ENCODE peak calls at places on chromosomes 5 and 9, in seven cellular contexts. H, N, E, P, T, C and I are unnamed samples.

GRCh38 chr5:16934669-16935068 is 1.4 kb downstream of the MYO10 start:
- DNase-seq in T (no peak), H (peak), N (peak), P (peak), C (peak), E (no peak), I (no peak)

GRCh38 chr9:18294229-18294628 is 179.7 kb upstream of the ADAMTSL1 start:
- DNase-seq in T (no peak), N (no peak), E (no peak), C (no peak), P (no peak), H (no peak), I (no peak)

GRCh38 chr9:91995000-91995399 is 45.0 kb upstream of the ROR2 start:
- DNase-seq in N (no peak), H (no peak), T (no peak), C (no peak), P (no peak), E (no peak), I (no peak)

GRCh38 chr9:92455217-92455616 is 27.1 kb downstream of the ASPN start:
- DNase-seq in H (no peak), C (no peak), T (peak), E (no peak), N (no peak), P (peak), I (no peak)

GRCh38 chr9:132946624-132947295 is 2.3 kb upstream of the TSC1 start:
- DNase-seq in H (peak), P (peak), C (peak), E (no peak), N (peak), T (no peak), I (peak)

GRCh38 chr5:129951039-129951438 is 46.8 kb downstream of the CHSY3 start:
- DNase-seq in N (no peak), E (no peak), H (no peak), T (no peak), P (no peak), C (no peak), I (no peak)

GRCh38 chr5:76813982-76814562 is 4.8 kb upstream of the F2RL1 start:
- DNase-seq in P (no peak), N (peak), H (peak), E (no peak), T (peak), C (peak), I (no peak)

GRCh38 chr9:35599763-35600604 is 5.1 kb upstream of the TESK1 start:
- DNase-seq in C (no peak), E (no peak), T (no peak), N (no peak), H (no peak), P (peak), I (no peak)

GRCh38 chr5:14415516-14416074 is 166.0 kb upstream of the OTULINL start:
- DNase-seq in E (no peak), N (no peak), H (no peak), T (no peak), P (no peak), C (peak), I (no peak)

GRCh38 chr5:123099514-123100151 is 10.6 kb downstream of the PRDM6 start:
- DNase-seq in T (peak), C (peak), N (no peak), E (no peak), P (peak), H (no peak), I (no peak)

DNA sequence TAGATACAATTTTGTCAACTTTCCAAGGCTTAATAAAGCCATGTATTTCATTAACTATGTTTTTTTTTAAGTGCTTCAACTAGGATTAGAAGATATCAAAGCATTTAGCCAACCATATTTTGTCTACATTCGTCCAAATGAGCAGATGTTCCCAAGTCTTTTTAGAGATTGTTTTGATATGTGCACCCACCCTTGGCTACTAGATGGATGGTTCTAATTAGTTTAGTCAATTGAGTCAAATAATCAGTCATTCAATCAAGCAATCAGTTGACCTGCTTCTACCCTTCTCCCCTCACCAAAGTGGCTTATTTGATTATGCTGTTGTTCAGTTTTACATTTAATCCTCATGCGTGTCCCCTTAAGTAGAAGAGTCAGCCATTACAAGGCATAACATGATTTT is 319.5 kb upstream of the TNC start:
- DNase-seq in N (no peak), T (no peak), P (no peak), E (no peak), C (no peak), H (no peak), I (no peak)
- H3K4me3 ChIP-seq in N (no peak), T (no peak), P (no peak), E (no peak), C (no peak), H (no peak), I (no peak)

GRCh38 chr9:38009990-38010389 is 59.0 kb downstream of the SHB start:
- DNase-seq in E (no peak), T (no peak), H (no peak), N (no peak), P (no peak), C (no peak), I (no peak)

GRCh38 chr9:38006163-38006562 is 62.9 kb downstream of the SHB start:
- DNase-seq in E (no peak), P (no peak), H (no peak), N (no peak), T (no peak), C (no peak), I (no peak)

GRCh38 chr9:38009035-38009501 is 60.0 kb downstream of the SHB start:
- DNase-seq in N (no peak), P (no peak), E (no peak), C (no peak), H (no peak), T (no peak), I (no peak)

GRCh38 chr9:38006981-38007380 is 62.0 kb downstream of the SHB start:
- DNase-seq in H (no peak), N (no peak), P (no peak), E (no peak), C (no peak), T (no peak), I (no peak)

GRCh38 chr9:38008168-38009034 is 60.6 kb downstream of the SHB start:
- DNase-seq in N (peak), P (no peak), H (peak), T (peak), C (peak), E (no peak), I (no peak)
- H3K9ac ChIP-seq in N (peak), P (no peak), H (peak), T (peak), C (peak), E (no peak), I (peak)

GRCh38 chr9:27529316-27530278 is at the start of gene MOB3B:
- DNase-seq in H (peak), C (peak), T (peak), P (peak), N (peak), E (peak), I (peak)
- H3K4me2 ChIP-seq in H (peak), C (peak), T (peak), P (peak), N (peak), E (peak), I (peak)

GRCh38 chr5:175288048-175288621 is 155.8 kb downstream of the DRD1 start:
- DNase-seq in P (no peak), T (peak), E (no peak), H (peak), C (peak), N (peak), I (no peak)
- H3K4me3 ChIP-seq in P (no peak), T (no peak), E (no peak), H (no peak), C (no peak), N (no peak), I (no peak)

GRCh38 chr9:112789493-112789892 is 38.9 kb downstream of the SNX30 start:
- DNase-seq in N (peak), C (peak), E (peak), T (no peak), H (peak), P (no peak), I (no peak)
- H3K9ac ChIP-seq in N (no peak), C (no peak), E (no peak), T (no peak), H (no peak), P (no peak), I (no peak)

DNA sequence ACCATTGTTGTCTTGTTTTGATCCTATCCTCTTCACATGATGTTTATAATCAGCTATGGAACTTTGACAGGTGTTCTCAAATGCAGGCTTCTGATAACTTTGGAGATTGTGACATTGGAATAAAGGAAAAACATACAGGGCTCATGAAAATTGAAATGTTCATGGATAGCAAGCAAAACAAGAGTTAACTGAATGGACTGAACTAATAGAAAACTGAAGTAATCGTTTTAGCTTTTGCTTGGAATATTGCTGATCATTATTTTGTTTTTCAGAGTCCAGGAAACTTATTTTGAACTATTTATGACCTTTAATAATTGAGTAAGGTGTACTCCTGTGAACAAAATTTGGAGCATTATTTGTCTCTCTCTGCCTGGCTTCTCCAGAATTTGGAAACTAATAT is 436.7 kb upstream of the CDH9 start:
- DNase-seq in C (no peak), T (no peak), N (no peak), H (no peak), P (no peak), E (no peak), I (no peak)
- H3K4me2 ChIP-seq in C (no peak), T (no peak), N (no peak), H (no peak), P (peak), E (no peak), I (no peak)

DNA sequence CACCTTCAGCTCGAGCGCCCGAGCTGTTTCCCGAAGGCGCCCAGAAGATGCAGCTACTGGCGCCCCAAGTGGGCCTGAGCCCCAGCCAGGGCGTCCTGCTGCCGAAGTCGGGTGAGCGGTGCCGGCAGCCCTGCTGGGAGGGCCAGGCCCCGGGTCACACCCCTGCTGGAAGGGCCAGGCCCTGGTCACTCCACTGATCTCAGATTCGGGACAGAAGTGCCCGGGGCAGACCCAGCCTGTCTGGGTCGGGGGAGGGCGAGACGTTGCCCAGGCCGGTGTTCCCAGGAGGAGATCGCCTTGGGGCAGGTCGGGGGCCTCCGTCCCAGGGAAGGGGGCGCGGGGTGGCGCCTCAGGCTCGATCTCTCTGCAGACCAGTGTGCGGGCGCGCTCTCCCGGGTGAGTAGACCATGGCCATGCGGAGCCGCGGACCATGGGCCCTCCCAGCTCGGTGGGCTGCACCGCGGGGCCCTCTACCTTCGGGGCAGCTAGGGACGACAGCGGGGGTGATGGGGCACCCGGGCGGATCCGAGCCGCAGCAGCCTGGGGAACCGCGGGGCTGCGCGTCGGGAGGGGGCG is 2.3 kb downstream of the LCNL1 start:
- DNase-seq in P (no peak), H (no peak), N (no peak), E (no peak), T (no peak), C (no peak), I (no peak)
- H3K4me3 ChIP-seq in P (peak), H (no peak), N (no peak), E (no peak), T (no peak), C (no peak), I (peak)

DNA sequence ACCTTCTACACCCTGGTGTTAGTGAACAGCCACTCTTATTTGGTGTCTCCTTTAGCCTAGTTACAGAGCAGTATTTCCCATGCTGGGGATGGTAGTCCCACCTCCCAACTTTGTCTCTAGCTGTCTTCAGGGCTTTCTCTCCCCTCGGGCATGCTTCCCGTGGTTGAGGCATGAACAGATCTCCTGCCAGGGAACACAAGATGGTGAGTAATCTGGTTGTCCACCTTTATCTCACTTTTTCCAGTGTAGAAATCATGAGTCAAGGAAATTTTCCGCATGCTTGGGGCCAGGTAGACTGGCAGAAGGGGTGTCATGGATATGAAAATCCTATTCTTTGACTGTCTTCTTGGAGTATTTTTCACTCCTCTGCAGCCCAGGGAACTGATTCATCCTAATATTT is 532.9 kb downstream of the ANXA1 start:
- DNase-seq in T (no peak), C (peak), E (no peak), P (no peak), H (no peak), N (peak), I (no peak)
- H3K9ac ChIP-seq in T (no peak), C (no peak), E (no peak), P (no peak), H (no peak), N (peak), I (no peak)

DNA sequence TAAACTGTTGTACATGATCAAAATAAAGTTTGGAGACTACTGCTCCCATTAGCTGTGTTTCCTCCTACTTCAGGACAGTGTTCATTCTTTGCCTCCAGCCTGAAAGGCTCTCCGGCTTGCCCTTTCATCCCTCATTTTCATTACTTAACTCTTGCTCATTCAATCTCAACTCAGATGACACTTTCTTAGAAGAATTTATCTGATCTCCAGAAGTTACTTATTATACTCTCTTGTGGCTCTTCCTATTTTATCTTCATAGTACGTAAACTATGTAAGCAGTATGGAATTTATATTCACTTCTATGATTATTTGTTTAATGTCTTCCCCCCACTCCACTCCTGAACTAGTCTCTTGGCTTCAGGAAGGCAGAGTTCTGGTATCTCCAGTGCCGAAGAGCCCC is 1737.9 kb upstream of the C9orf72 start:
- DNase-seq in E (no peak), H (no peak), P (no peak), C (peak), N (no peak), T (no peak), I (no peak)
- H3K4me2 ChIP-seq in E (no peak), H (no peak), P (no peak), C (no peak), N (peak), T (no peak), I (no peak)